ENCODE peak calls at places on chromosome 1, in eight cellular contexts. R is tibial artery; B is left lung; Y is adipocyte; K is choroid plexus epithelial cell; D is effector memory CD4-positive, alpha-beta T cell; S is lower lobe of right lung; F is psoas muscle. C is an unnamed sample.

GRCh38 chr1:19620786-19621185 is 23.3 kb upstream of the NBL1 start:
- DNase-seq in R (no peak), B (no peak), Y (peak), K (no peak), D (no peak), S (no peak), F (no peak), C (no peak)

GRCh38 chr1:109191377-109191776 is 22.3 kb upstream of the SARS1 start:
- DNase-seq in R (no peak), B (no peak), Y (no peak), K (no peak), D (no peak), S (no peak), F (no peak), C (no peak)

GRCh38 chr1:223834660-223835263 is 11.0 kb downstream of the TP53BP2 start:
- DNase-seq in R (no peak), B (no peak), Y (peak), K (peak), D (no peak), S (no peak), F (no peak), C (peak)

GRCh38 chr1:46248122-46248920 is 758 bp downstream of the RAD54L start:
- DNase-seq in R (peak), B (no peak), Y (peak), K (no peak), D (no peak), S (peak), F (peak), C (peak)

GRCh38 chr1:67536957-67537646 is 106.9 kb upstream of the SERBP1 start:
- DNase-seq in R (no peak), B (no peak), Y (no peak), K (no peak), D (no peak), S (no peak), F (no peak), C (no peak)

GRCh38 chr1:94209425-94209824 is 28.0 kb downstream of the ARHGAP29 start:
- DNase-seq in R (no peak), B (no peak), Y (peak), K (peak), D (no peak), S (no peak), F (no peak), C (no peak)

GRCh38 chr1:15339580-15339979 is 70.1 kb upstream of the EFHD2 start:
- DNase-seq in R (no peak), B (no peak), Y (no peak), K (no peak), D (no peak), S (peak), F (no peak), C (no peak)

GRCh38 chr1:109773900-109774485 is 10.3 kb upstream of the EPS8L3 start:
- DNase-seq in R (no peak), B (peak), Y (no peak), K (no peak), D (no peak), S (peak), F (no peak), C (no peak)

GRCh38 chr1:182238421-182238820 is 153.2 kb downstream of the GLUL start:
- DNase-seq in R (no peak), B (no peak), Y (no peak), K (no peak), D (no peak), S (no peak), F (no peak), C (no peak)

GRCh38 chr1:167520711-167521206 is 2.4 kb upstream of the CD247 start:
- DNase-seq in R (no peak), B (no peak), Y (no peak), K (no peak), D (no peak), S (no peak), F (no peak), C (no peak)

GRCh38 chr1:51955797-51956527 is 34.5 kb downstream of the RAB3B start:
- DNase-seq in R (no peak), B (no peak), Y (no peak), K (no peak), D (no peak), S (no peak), F (no peak), C (no peak)

GRCh38 chr1:31978853-31979400 is 34.7 kb upstream of the KHDRBS1 start:
- DNase-seq in R (no peak), B (no peak), Y (no peak), K (no peak), D (no peak), S (no peak), F (no peak), C (no peak)

GRCh38 chr1:31984419-31985347 is 29.0 kb upstream of the KHDRBS1 start:
- DNase-seq in R (no peak), B (no peak), Y (peak), K (peak), D (peak), S (no peak), F (no peak), C (peak)

GRCh38 chr1:31981976-31982375 is 31.7 kb upstream of the KHDRBS1 start:
- DNase-seq in R (no peak), B (no peak), Y (no peak), K (no peak), D (peak), S (no peak), F (no peak), C (no peak)

GRCh38 chr1:31977361-31978131 is 36.1 kb upstream of the KHDRBS1 start:
- DNase-seq in R (no peak), B (no peak), Y (peak), K (peak), D (no peak), S (no peak), F (peak), C (no peak)

DNA sequence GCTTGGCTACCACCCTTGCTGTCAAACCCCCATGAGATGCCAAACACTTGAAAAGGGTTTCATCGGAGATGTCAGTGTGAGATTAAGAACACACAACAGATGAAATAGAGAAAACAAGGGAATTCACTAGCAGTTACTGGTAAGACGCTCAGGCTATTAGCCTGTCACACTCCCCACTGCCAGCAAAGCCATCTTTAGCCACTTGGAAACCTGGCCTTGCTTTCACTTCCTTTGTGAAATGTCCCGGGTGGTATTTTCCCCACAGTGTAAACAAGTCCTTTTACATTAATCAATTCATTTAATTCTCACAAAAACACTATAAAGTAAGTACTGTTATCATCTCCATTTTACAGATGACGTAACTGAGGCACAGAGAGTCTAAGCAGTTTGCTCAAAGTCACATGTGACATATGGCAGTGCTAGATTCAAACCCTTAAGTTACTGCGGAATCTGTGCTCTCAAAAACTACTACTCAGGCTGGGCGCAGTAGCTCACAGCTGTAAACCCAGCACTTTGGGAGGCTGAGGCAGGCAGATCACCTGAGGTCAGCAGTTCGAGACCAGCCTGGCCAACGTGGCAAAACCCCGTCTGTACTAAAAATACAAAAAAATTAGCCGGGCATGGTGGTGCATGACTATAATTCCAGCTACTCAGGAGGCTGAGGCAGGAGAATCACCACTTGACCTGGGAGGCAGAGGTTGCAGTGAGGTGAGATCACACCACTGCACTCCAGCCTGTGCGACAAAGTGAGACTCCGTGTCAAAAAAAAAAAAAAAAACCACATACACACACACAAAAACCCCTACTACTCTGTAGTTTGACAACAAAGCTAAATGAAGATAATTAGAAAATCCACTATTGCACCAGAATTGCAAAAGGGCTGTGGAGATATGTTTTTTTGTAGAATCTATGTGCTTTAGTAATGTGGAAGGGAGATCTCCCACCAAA is 32.6 kb upstream of the KHDRBS1 start:
- DNase-seq in R (no peak), B (no peak), Y (peak), K (no peak), D (no peak), S (no peak), F (no peak), C (no peak)
- H3K4me3 ChIP-seq in R (no peak), B (no peak), Y (no peak), K (no peak), D (no peak), S (no peak), F (no peak), C (peak)

DNA sequence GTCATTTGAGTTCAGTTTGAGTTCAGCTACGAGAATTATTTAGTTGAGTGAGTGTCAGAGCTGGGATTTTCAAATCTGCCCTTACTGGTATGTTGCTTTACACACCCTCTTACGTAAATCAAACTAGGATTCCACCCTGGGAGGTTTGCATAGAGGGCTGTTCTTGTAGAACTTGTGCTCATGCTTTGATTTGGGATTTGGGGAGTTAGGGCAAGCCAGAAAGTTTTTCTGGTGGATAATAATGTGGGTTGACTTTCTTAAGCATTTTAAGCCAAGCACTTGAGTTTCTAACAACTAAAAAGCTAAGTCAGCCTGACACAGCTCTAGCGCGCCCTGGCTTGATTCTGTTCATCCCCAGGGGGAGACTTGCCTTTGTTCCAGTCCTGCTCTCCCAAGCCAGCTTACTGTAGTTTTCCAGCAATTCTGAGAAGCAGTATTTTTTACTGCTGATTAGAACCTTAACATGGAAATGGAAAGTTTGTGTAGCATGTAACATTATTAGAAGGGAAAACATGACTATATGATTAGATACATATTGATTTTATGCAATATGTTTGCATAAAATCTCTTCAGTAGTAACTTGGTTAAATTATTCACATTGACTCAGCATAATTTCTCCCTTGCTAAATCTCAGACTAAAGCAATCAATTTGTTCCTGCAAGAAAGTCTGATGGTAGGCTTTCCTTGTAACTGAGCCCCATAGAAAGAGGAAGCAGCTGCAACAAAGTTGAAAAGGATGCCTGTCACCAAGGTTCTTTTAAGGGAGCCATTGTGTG is 11.1 kb upstream of the PGD start:
- DNase-seq in R (peak), B (no peak), Y (peak), K (peak), D (no peak), S (no peak), F (peak), C (no peak)
- H3K4me3 ChIP-seq in R (no peak), B (no peak), Y (peak), K (no peak), D (no peak), S (no peak), F (peak), C (no peak)

GRCh38 chr1:147807405-147807804 is 47.0 kb upstream of the GJA5 start:
- DNase-seq in R (no peak), B (no peak), Y (no peak), K (no peak), D (no peak), S (no peak), F (no peak), C (no peak)

GRCh38 chr1:147809236-147809635 is 48.8 kb upstream of the GJA5 start:
- DNase-seq in R (no peak), B (no peak), Y (no peak), K (no peak), D (no peak), S (no peak), F (no peak), C (no peak)

GRCh38 chr1:147811273-147811672 is 50.9 kb upstream of the GJA5 start:
- DNase-seq in R (no peak), B (peak), Y (no peak), K (no peak), D (no peak), S (no peak), F (no peak), C (no peak)

GRCh38 chr1:147804942-147805723 is 44.7 kb upstream of the GJA5 start:
- DNase-seq in R (no peak), B (no peak), Y (no peak), K (no peak), D (no peak), S (no peak), F (no peak), C (no peak)

GRCh38 chr1:147808025-147808424 is 47.6 kb upstream of the GJA5 start:
- DNase-seq in R (no peak), B (no peak), Y (peak), K (peak), D (no peak), S (no peak), F (no peak), C (no peak)
- H3K4me3 ChIP-seq in R (no peak), B (no peak), Y (no peak), K (no peak), D (no peak), S (no peak), F (no peak), C (no peak)

GRCh38 chr1:114853584-114853983 is 1.1 kb upstream of the SYCP1 start:
- DNase-seq in R (no peak), B (no peak), Y (no peak), K (no peak), D (no peak), S (no peak), F (no peak), C (no peak)

GRCh38 chr1:114854693-114855320 is at the start of gene SYCP1:
- DNase-seq in R (no peak), B (no peak), Y (no peak), K (no peak), D (no peak), S (no peak), F (no peak), C (no peak)
- H3K4me3 ChIP-seq in R (no peak), B (no peak), Y (peak), K (no peak), D (peak), S (peak), F (peak), C (peak)

GRCh38 chr1:10388387-10388715 is 10.5 kb upstream of the PGD start:
- DNase-seq in R (no peak), B (no peak), Y (no peak), K (no peak), D (no peak), S (no peak), F (no peak), C (no peak)

GRCh38 chr1:10384219-10384618 is 14.6 kb upstream of the PGD start:
- DNase-seq in R (no peak), B (no peak), Y (no peak), K (no peak), D (no peak), S (no peak), F (no peak), C (no peak)

GRCh38 chr1:10389271-10389973 is 9.4 kb upstream of the PGD start:
- DNase-seq in R (no peak), B (no peak), Y (no peak), K (no peak), D (no peak), S (no peak), F (no peak), C (no peak)

GRCh38 chr1:10383630-10384029 is 15.2 kb upstream of the PGD start:
- DNase-seq in R (no peak), B (no peak), Y (no peak), K (no peak), D (no peak), S (no peak), F (no peak), C (no peak)

DNA sequence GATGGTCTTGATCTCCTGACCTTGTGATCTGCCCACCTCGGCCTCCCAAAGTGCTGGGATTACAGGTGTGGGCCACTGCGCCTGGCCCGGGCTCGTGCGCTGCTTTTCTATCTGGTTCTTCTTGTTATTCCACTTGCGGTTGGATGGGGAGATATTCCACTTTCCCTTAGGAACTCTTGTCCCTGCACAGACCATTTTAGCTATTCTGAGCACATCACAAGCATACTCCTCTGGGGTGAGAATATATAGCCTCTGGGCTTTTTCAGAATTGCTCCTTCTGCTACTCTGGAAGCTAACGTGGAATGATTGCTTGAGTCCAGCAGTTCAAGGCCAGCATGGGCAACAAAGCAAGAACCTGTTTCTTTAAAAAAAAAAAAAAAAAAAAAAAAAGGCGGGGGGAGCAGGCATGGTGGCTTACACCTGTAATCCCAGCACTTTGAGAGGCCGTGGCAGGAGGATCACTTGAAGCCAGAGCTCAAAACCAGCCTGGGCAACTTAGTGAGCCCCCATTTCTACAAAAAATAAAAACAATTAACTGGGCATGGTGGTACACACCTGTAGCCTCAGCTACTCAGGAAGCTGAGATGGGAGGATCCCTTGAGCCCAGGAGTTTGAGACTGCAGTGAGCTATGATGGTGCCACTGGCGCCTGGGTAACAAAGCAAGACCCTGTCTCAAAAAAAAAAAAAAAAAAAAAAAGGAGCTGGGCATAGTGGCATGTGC is 11.9 kb upstream of the PGD start:
- DNase-seq in R (no peak), B (no peak), Y (no peak), K (no peak), D (no peak), S (no peak), F (no peak), C (no peak)
- H3K4me3 ChIP-seq in R (no peak), B (no peak), Y (peak), K (no peak), D (no peak), S (no peak), F (no peak), C (no peak)

GRCh38 chr1:159854101-159854692 is 8.3 kb downstream of the VSIG8 start:
- DNase-seq in R (peak), B (peak), Y (peak), K (peak), D (no peak), S (peak), F (peak), C (no peak)
- H3K4me3 ChIP-seq in R (peak), B (peak), Y (peak), K (peak), D (peak), S (peak), F (peak), C (peak)

DNA sequence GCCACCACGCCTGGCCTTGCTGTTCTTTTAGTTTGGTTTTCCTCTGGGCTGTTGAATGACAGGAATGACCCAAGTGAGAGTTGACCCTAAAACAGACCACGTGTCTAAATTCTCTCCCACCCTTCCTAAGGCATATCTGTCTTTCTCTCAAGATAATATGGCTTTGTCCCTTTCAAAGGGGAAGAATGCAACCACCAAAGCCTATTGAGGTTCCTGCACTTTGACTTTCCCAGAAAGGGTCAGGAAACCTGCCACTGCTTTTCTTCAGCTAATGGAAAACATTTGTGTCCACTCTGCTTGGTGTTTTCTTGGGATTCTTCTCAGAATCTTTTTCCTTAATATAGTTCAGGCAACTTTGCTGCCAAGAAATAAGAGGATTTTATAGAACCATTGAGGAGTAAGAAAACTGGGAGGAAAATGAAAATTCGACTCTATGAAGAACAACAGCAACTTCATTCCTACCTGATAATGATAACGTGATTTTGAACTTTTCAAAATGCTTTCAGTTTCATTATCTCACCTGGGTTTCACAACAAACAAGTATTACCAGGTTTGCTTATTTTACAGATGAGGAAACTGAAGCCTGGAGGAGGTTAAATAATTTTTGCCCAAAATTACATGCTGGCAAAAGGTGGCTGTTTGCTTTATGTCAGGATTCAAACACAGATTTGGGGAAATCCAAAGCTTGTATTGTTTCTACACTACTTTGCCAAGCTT is 6.9 kb downstream of the PLPP3 start:
- DNase-seq in R (no peak), B (no peak), Y (no peak), K (no peak), D (no peak), S (no peak), F (no peak), C (no peak)
- H3K4me3 ChIP-seq in R (peak), B (no peak), Y (peak), K (no peak), D (no peak), S (peak), F (peak), C (no peak)

GRCh38 chr1:160578175-160578693 is 1.1 kb downstream of the CD84 start:
- DNase-seq in R (no peak), B (no peak), Y (no peak), K (no peak), D (no peak), S (no peak), F (no peak), C (no peak)

GRCh38 chr1:160575112-160575664 is 4.1 kb downstream of the CD84 start:
- DNase-seq in R (no peak), B (no peak), Y (no peak), K (no peak), D (no peak), S (no peak), F (no peak), C (no peak)

GRCh38 chr1:160576866-160577265 is 2.4 kb downstream of the CD84 start:
- DNase-seq in R (no peak), B (no peak), Y (no peak), K (no peak), D (no peak), S (no peak), F (no peak), C (no peak)

GRCh38 chr1:160577661-160578060 is 1.6 kb downstream of the CD84 start:
- DNase-seq in R (no peak), B (no peak), Y (no peak), K (no peak), D (no peak), S (no peak), F (no peak), C (no peak)

GRCh38 chr1:160576430-160576829 is 2.9 kb downstream of the CD84 start:
- DNase-seq in R (no peak), B (no peak), Y (no peak), K (no peak), D (no peak), S (no peak), F (no peak), C (no peak)
- H3K4me3 ChIP-seq in R (no peak), B (no peak), Y (no peak), K (no peak), D (peak), S (peak), F (no peak), C (peak)

C was measured in naive thymus-derived CD4-positive, alpha-beta T cell.